ENCODE peak calls at places on chromosome 1, in ten cellular contexts. N is heart left ventricle, F is OCI-LY7, A is stomach, I is fibroblast of lung, B is heart right ventricle, Q is body of pancreas, W is cardiac muscle cell, Z is lower lobe of right lung, R is lung. L is an unnamed sample.

GRCh38 chr1:205456868-205457724 is 1.3 kb upstream of the BLACAT1 start:
- DNase-seq in N (no peak), Q (no peak), R (no peak), Z (no peak), I (no peak), W (peak; percentile 66), A (no peak), B (no peak), F (no peak), L (no peak)

GRCh38 chr1:117698398-117699160 is 92.7 kb downstream of the TENT5C start:
- DNase-seq in W (no peak), Z (no peak), N (peak; percentile 76), B (peak; percentile 32), R (no peak), F (no peak), A (no peak), I (no peak), Q (no peak), L (peak; percentile 47)

GRCh38 chr1:87120779-87121178 is 206.3 kb downstream of the HS2ST1 start:
- DNase-seq in N (no peak), W (no peak), I (no peak), B (no peak), A (no peak), R (no peak), F (peak; percentile 30), Q (no peak), Z (no peak), L (no peak)

GRCh38 chr1:107953551-107953950 is 11.4 kb downstream of the VAV3 start:
- DNase-seq in Q (no peak), A (no peak), B (no peak), F (no peak), I (no peak), N (no peak), W (no peak), R (no peak), Z (no peak), L (no peak)

GRCh38 chr1:117651616-117652015 is 45.8 kb downstream of the TENT5C start:
- DNase-seq in Q (no peak), F (no peak), B (no peak), A (no peak), W (no peak), I (no peak), Z (no peak), R (no peak), N (no peak), L (no peak)

GRCh38 chr1:56910441-56910985 is 55.3 kb downstream of the C8B start:
- DNase-seq in Z (no peak), A (peak; percentile 71), Q (peak; percentile 59), B (no peak), I (no peak), N (peak; percentile 45), R (no peak), F (no peak), W (no peak), L (no peak)

GRCh38 chr1:118928739-118929554 is 59.2 kb downstream of the TBX15 start:
- DNase-seq in Q (no peak), W (peak; percentile 72), I (peak; percentile 39), A (no peak), Z (no peak), B (no peak), N (no peak), R (no peak), F (peak; percentile 45), L (no peak)

GRCh38 chr1:243926803-243927245 is 76.8 kb upstream of the AKT3 start:
- DNase-seq in I (peak; percentile 76), F (no peak), Z (no peak), N (no peak), W (no peak), A (no peak), Q (no peak), R (no peak), B (no peak), L (no peak)

GRCh38 chr1:6136516-6137220 is 43.5 kb downstream of the CHD5 start:
- DNase-seq in W (no peak), I (no peak), R (no peak), N (no peak), Z (peak; percentile 21), Q (no peak), B (peak; percentile 0), F (no peak), A (no peak), L (no peak)

GRCh38 chr1:6134206-6134605 is 45.9 kb downstream of the CHD5 start:
- DNase-seq in R (no peak), N (no peak), A (no peak), F (no peak), B (peak; percentile 5), I (no peak), W (no peak), Q (no peak), Z (peak; percentile 32), L (no peak)

GRCh38 chr1:6134741-6135510 is 45.2 kb downstream of the CHD5 start:
- DNase-seq in B (peak; percentile 3), R (no peak), N (peak; percentile 10), I (no peak), Q (peak; percentile 1), W (no peak), A (no peak), Z (peak; percentile 32), F (no peak), L (no peak)

GRCh38 chr1:6140413-6140812 is 39.7 kb downstream of the CHD5 start:
- DNase-seq in Q (no peak), A (no peak), B (no peak), F (no peak), R (no peak), I (no peak), N (no peak), Z (no peak), W (no peak), L (no peak)

GRCh38 chr1:6137758-6138157 is 42.4 kb downstream of the CHD5 start:
- DNase-seq in B (peak; percentile 2), R (no peak), N (no peak), F (no peak), W (no peak), Q (no peak), I (no peak), Z (peak; percentile 11), A (no peak), L (no peak)
- TF ChIP-seq CTCF in B (no peak), R (no peak), N (no peak), F (no peak), W (no peak), Q (no peak), I (no peak), Z (no peak), A (no peak), L (no peak)

GRCh38 chr1:58884706-58885661 is 101.1 kb upstream of the JUN start:
- DNase-seq in I (no peak), Q (peak; percentile 88), B (no peak), Z (no peak), F (no peak), A (peak; percentile 87), R (peak; percentile 61), N (no peak), W (peak; percentile 51), L (peak; percentile 38)
- H3K4me1 ChIP-seq in I (peaks cover 14% of the 10 kb centered on the region), Q (peaks cover 60% of the 10 kb centered on the region), B (peaks cover 56% of the 10 kb centered on the region), Z (peaks cover 64% of the 10 kb centered on the region), F (no peaks in the 10 kb centered on the region), A (peaks cover 59% of the 10 kb centered on the region), R (peaks cover 30% of the 10 kb centered on the region), N (peaks cover 40% of the 10 kb centered on the region), W (peaks cover 26% of the 10 kb centered on the region), L (peaks cover 64% of the 10 kb centered on the region)

GRCh38 chr1:150621497-150622113 is 7.8 kb downstream of the ENSA start:
- DNase-seq in Q (peak; percentile 66), W (peak; percentile 54), Z (no peak), N (no peak), B (no peak), I (peak; percentile 84), R (peak; percentile 50), A (peak; percentile 60), F (peak; percentile 72), L (no peak)

GRCh38 chr1:150622219-150622975 is 7.0 kb downstream of the ENSA start:
- DNase-seq in W (no peak), N (peak; percentile 72), I (peak; percentile 43), R (no peak), Z (peak; percentile 68), B (peak; percentile 66), Q (no peak), A (no peak), F (no peak), L (peak; percentile 59)

GRCh38 chr1:150620919-150621318 is 8.5 kb downstream of the ENSA start:
- DNase-seq in R (no peak), N (no peak), I (no peak), B (no peak), W (no peak), Q (no peak), F (no peak), Z (no peak), A (no peak), L (no peak)

GRCh38 chr1:150615346-150616201 is 13.8 kb downstream of the ENSA start:
- DNase-seq in Q (no peak), A (no peak), F (no peak), Z (no peak), W (no peak), B (no peak), R (no peak), I (no peak), N (no peak), L (no peak)

GRCh38 chr1:150619576-150620509 is 9.6 kb downstream of the ENSA start:
- DNase-seq in I (peak; percentile 81), F (peak; percentile 50), W (no peak), R (no peak), Q (peak; percentile 72), A (no peak), Z (no peak), N (peak; percentile 42), B (no peak), L (no peak)
- H3K4me3 ChIP-seq in I (no peak overlapping the region), F (no peak overlapping the region), W (no peak overlapping the region), R (no peak overlapping the region), Q (no peak overlapping the region), A (no peak overlapping the region), Z (no peak overlapping the region), N (no peak overlapping the region), B (peak overlapping the region; percentile 1), L (peak overlapping the region; percentile 15)

GRCh38 chr1:187471555-187471954 is 642.8 kb downstream of the PLA2G4A start:
- DNase-seq in F (no peak), B (no peak), N (no peak), Z (no peak), Q (no peak), A (no peak), I (peak; percentile 36), W (no peak), R (no peak), L (no peak)

GRCh38 chr1:187477103-187477502 is 648.4 kb downstream of the PLA2G4A start:
- DNase-seq in Q (no peak), R (no peak), I (peak; percentile 25), W (no peak), B (no peak), Z (no peak), A (no peak), N (no peak), F (no peak), L (no peak)

GRCh38 chr1:187474266-187474665 is 645.5 kb downstream of the PLA2G4A start:
- DNase-seq in Z (no peak), N (no peak), W (no peak), Q (no peak), F (no peak), A (no peak), I (peak; percentile 53), B (no peak), R (no peak), L (no peak)

GRCh38 chr1:187481581-187482148 is 652.9 kb downstream of the PLA2G4A start:
- DNase-seq in R (no peak), N (no peak), I (no peak), Q (no peak), A (no peak), B (no peak), F (no peak), W (no peak), Z (no peak), L (no peak)

DNA sequence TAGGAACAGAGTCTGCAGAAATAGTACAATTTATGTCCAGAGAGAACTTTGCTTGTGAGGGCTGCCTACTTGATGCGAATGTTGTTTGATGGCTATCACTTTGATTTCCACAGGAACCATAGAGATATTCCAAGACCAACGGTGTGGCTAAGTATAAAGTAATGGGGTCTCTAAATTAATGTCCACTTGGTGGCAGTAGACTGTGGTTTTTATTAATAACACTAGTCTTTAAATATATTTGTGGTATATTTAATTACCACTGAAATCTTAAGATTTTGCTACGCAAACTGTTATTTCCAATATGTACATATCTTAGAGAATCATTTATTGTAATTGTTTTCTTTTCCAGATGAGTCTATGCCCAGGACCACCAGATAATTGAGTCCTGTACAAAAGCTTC is 647.9 kb downstream of the PLA2G4A start:
- DNase-seq in B (no peak), N (no peak), A (no peak), F (peak; percentile 1), R (no peak), I (peak; percentile 53), W (peak; percentile 37), Z (no peak), Q (no peak), L (no peak)
- TF ChIP-seq CTCF in B (peak; percentile 22), N (no peak), A (no peak), F (peak; percentile 70), R (no peak), I (peak; percentile 33), W (peak; percentile 42), Z (no peak), Q (peak; percentile 35), L (peak; percentile 42)

L was measured in left ventricle myocardium inferior.